ENCODE peak calls at places on chromosome 1, in ten cellular contexts. One of them, this sample, is unnamed.
A peak's percentile ranks its signal among the peaks of the same experiment; 100 is the strongest.

GRCh38 chr1:7468248-7468647 is 302.8 kb upstream of the VAMP3 start:
- DNase-seq in hepatocyte: no peak
- DNase-seq in GM04503: no peak
- DNase-seq in T follicular helper cell: no peak
- DNase-seq in DMS 273 treated with DMSO at 0.1 percent for 48 hours: no peak
- DNase-seq in IMR-90: no peak
- DNase-seq in NK-92 treated with Interleukin-12 subunit alpha and Interleukin-12 subunit beta, amount 100 ng/mL, for 24 hours: no peak
- DNase-seq in neural progenitor cell: no peak
- DNase-seq in erythroblast: no peak
- DNase-seq in AG04449: no peak
- DNase-seq in this sample: no peak

GRCh38 chr1:20470174-20470573 is 15.8 kb downstream of the CAMK2N1 start:
- DNase-seq in hepatocyte: no peak
- DNase-seq in erythroblast: no peak
- DNase-seq in T follicular helper cell: no peak
- DNase-seq in GM04503: no peak
- DNase-seq in AG04449: no peak
- DNase-seq in DMS 273 treated with DMSO at 0.1 percent for 48 hours: peak; percentile 29
- DNase-seq in NK-92 treated with Interleukin-12 subunit alpha and Interleukin-12 subunit beta, amount 100 ng/mL, for 24 hours: no peak
- DNase-seq in neural progenitor cell: no peak
- DNase-seq in IMR-90: no peak
- DNase-seq in this sample: no peak

GRCh38 chr1:226994357-226995063 is 54.4 kb downstream of the COQ8A start:
- DNase-seq in hepatocyte: no peak
- DNase-seq in GM04503: no peak
- DNase-seq in IMR-90: no peak
- DNase-seq in AG04449: no peak
- DNase-seq in neural progenitor cell: peak; percentile 49
- DNase-seq in T follicular helper cell: no peak
- DNase-seq in DMS 273 treated with DMSO at 0.1 percent for 48 hours: no peak
- DNase-seq in erythroblast: no peak
- DNase-seq in NK-92 treated with Interleukin-12 subunit alpha and Interleukin-12 subunit beta, amount 100 ng/mL, for 24 hours: no peak
- DNase-seq in this sample: no peak

GRCh38 chr1:101193733-101194169 is 43.1 kb upstream of the S1PR1 start:
- DNase-seq in erythroblast: peak; percentile 9
- DNase-seq in AG04449: no peak
- DNase-seq in DMS 273 treated with DMSO at 0.1 percent for 48 hours: no peak
- DNase-seq in hepatocyte: peak; percentile 22
- DNase-seq in IMR-90: no peak
- DNase-seq in T follicular helper cell: no peak
- DNase-seq in GM04503: no peak
- DNase-seq in NK-92 treated with Interleukin-12 subunit alpha and Interleukin-12 subunit beta, amount 100 ng/mL, for 24 hours: peak; percentile 21
- DNase-seq in neural progenitor cell: no peak
- DNase-seq in this sample: no peak

GRCh38 chr1:17684810-17685209 is 70.3 kb upstream of the ACTL8 start:
- DNase-seq in GM04503: no peak
- DNase-seq in NK-92 treated with Interleukin-12 subunit alpha and Interleukin-12 subunit beta, amount 100 ng/mL, for 24 hours: no peak
- DNase-seq in erythroblast: no peak
- DNase-seq in neural progenitor cell: peak; percentile 87
- DNase-seq in IMR-90: no peak
- DNase-seq in AG04449: no peak
- DNase-seq in T follicular helper cell: no peak
- DNase-seq in hepatocyte: no peak
- DNase-seq in DMS 273 treated with DMSO at 0.1 percent for 48 hours: no peak
- DNase-seq in this sample: no peak

GRCh38 chr1:25469177-25469576 is 38.5 kb downstream of the MACO1 start:
- DNase-seq in NK-92 treated with Interleukin-12 subunit alpha and Interleukin-12 subunit beta, amount 100 ng/mL, for 24 hours: no peak
- DNase-seq in IMR-90: peak; percentile 80
- DNase-seq in neural progenitor cell: no peak
- DNase-seq in GM04503: peak; percentile 18
- DNase-seq in T follicular helper cell: no peak
- DNase-seq in erythroblast: no peak
- DNase-seq in hepatocyte: no peak
- DNase-seq in DMS 273 treated with DMSO at 0.1 percent for 48 hours: no peak
- DNase-seq in AG04449: no peak
- DNase-seq in this sample: no peak

GRCh38 chr1:184811439-184812111 is 56.9 kb upstream of the EDEM3 start:
- DNase-seq in DMS 273 treated with DMSO at 0.1 percent for 48 hours: no peak
- DNase-seq in IMR-90: no peak
- DNase-seq in AG04449: no peak
- DNase-seq in neural progenitor cell: no peak
- DNase-seq in T follicular helper cell: no peak
- DNase-seq in GM04503: no peak
- DNase-seq in hepatocyte: no peak
- DNase-seq in NK-92 treated with Interleukin-12 subunit alpha and Interleukin-12 subunit beta, amount 100 ng/mL, for 24 hours: no peak
- DNase-seq in erythroblast: no peak
- DNase-seq in this sample: no peak

GRCh38 chr1:248849637-248850036 is 9.2 kb downstream of the ZNF692 start:
- DNase-seq in DMS 273 treated with DMSO at 0.1 percent for 48 hours: no peak
- DNase-seq in erythroblast: no peak
- DNase-seq in GM04503: no peak
- DNase-seq in hepatocyte: no peak
- DNase-seq in IMR-90: no peak
- DNase-seq in AG04449: no peak
- DNase-seq in T follicular helper cell: no peak
- DNase-seq in NK-92 treated with Interleukin-12 subunit alpha and Interleukin-12 subunit beta, amount 100 ng/mL, for 24 hours: no peak
- DNase-seq in neural progenitor cell: no peak
- DNase-seq in this sample: no peak

GRCh38 chr1:176692431-176692830 is 229.5 kb downstream of the PAPPA2 start:
- DNase-seq in NK-92 treated with Interleukin-12 subunit alpha and Interleukin-12 subunit beta, amount 100 ng/mL, for 24 hours: no peak
- DNase-seq in T follicular helper cell: no peak
- DNase-seq in erythroblast: no peak
- DNase-seq in IMR-90: no peak
- DNase-seq in GM04503: no peak
- DNase-seq in neural progenitor cell: no peak
- DNase-seq in AG04449: no peak
- DNase-seq in DMS 273 treated with DMSO at 0.1 percent for 48 hours: peak; percentile 61
- DNase-seq in hepatocyte: no peak
- DNase-seq in this sample: no peak

GRCh38 chr1:2431095-2431494 is 18.7 kb upstream of the PEX10 start:
- DNase-seq in DMS 273 treated with DMSO at 0.1 percent for 48 hours: no peak
- DNase-seq in NK-92 treated with Interleukin-12 subunit alpha and Interleukin-12 subunit beta, amount 100 ng/mL, for 24 hours: no peak
- DNase-seq in GM04503: no peak
- DNase-seq in neural progenitor cell: no peak
- DNase-seq in T follicular helper cell: no peak
- DNase-seq in erythroblast: no peak
- DNase-seq in hepatocyte: no peak
- DNase-seq in IMR-90: no peak
- DNase-seq in AG04449: no peak
- DNase-seq in this sample: no peak

GRCh38 chr1:147072371-147073061 is 99.8 kb downstream of the PRKAB2 start:
- DNase-seq in erythroblast: no peak
- DNase-seq in neural progenitor cell: peak; percentile 63
- DNase-seq in AG04449: no peak
- DNase-seq in IMR-90: no peak
- DNase-seq in hepatocyte: peak; percentile 41
- DNase-seq in GM04503: no peak
- DNase-seq in DMS 273 treated with DMSO at 0.1 percent for 48 hours: no peak
- DNase-seq in T follicular helper cell: no peak
- DNase-seq in NK-92 treated with Interleukin-12 subunit alpha and Interleukin-12 subunit beta, amount 100 ng/mL, for 24 hours: no peak
- DNase-seq in this sample: peak; percentile 50

GRCh38 chr1:1755426-1755825 is 22.8 kb downstream of the NADK start:
- DNase-seq in hepatocyte: no peak
- DNase-seq in DMS 273 treated with DMSO at 0.1 percent for 48 hours: no peak
- DNase-seq in GM04503: no peak
- DNase-seq in AG04449: no peak
- DNase-seq in IMR-90: no peak
- DNase-seq in NK-92 treated with Interleukin-12 subunit alpha and Interleukin-12 subunit beta, amount 100 ng/mL, for 24 hours: no peak
- DNase-seq in neural progenitor cell: no peak
- DNase-seq in erythroblast: no peak
- DNase-seq in T follicular helper cell: no peak
- DNase-seq in this sample: no peak

GRCh38 chr1:59232209-59232608 is 64.7 kb upstream of the FGGY start:
- DNase-seq in erythroblast: no peak
- DNase-seq in AG04449: no peak
- DNase-seq in hepatocyte: peak; percentile 38
- DNase-seq in IMR-90: peak; percentile 34
- DNase-seq in GM04503: no peak
- DNase-seq in DMS 273 treated with DMSO at 0.1 percent for 48 hours: no peak
- DNase-seq in neural progenitor cell: no peak
- DNase-seq in NK-92 treated with Interleukin-12 subunit alpha and Interleukin-12 subunit beta, amount 100 ng/mL, for 24 hours: no peak
- DNase-seq in T follicular helper cell: no peak
- DNase-seq in this sample: no peak

GRCh38 chr1:209434066-209434465 is 149.4 kb upstream of the CAMK1G start:
- DNase-seq in IMR-90: no peak
- DNase-seq in erythroblast: no peak
- DNase-seq in T follicular helper cell: no peak
- DNase-seq in NK-92 treated with Interleukin-12 subunit alpha and Interleukin-12 subunit beta, amount 100 ng/mL, for 24 hours: no peak
- DNase-seq in GM04503: no peak
- DNase-seq in neural progenitor cell: no peak
- DNase-seq in hepatocyte: no peak
- DNase-seq in AG04449: no peak
- DNase-seq in DMS 273 treated with DMSO at 0.1 percent for 48 hours: no peak
- DNase-seq in this sample: peak; percentile 70

GRCh38 chr1:217734973-217735372 is 103.8 kb downstream of the SPATA17 start:
- DNase-seq in NK-92 treated with Interleukin-12 subunit alpha and Interleukin-12 subunit beta, amount 100 ng/mL, for 24 hours: no peak
- DNase-seq in GM04503: no peak
- DNase-seq in erythroblast: no peak
- DNase-seq in T follicular helper cell: no peak
- DNase-seq in IMR-90: no peak
- DNase-seq in AG04449: no peak
- DNase-seq in neural progenitor cell: peak; percentile 34
- DNase-seq in DMS 273 treated with DMSO at 0.1 percent for 48 hours: no peak
- DNase-seq in hepatocyte: no peak
- DNase-seq in this sample: no peak

GRCh38 chr1:24925082-24925779 is 4.8 kb downstream of the RUNX3 start:
- DNase-seq in hepatocyte: no peak
- DNase-seq in NK-92 treated with Interleukin-12 subunit alpha and Interleukin-12 subunit beta, amount 100 ng/mL, for 24 hours: peak; percentile 77
- DNase-seq in T follicular helper cell: peak; percentile 76
- DNase-seq in IMR-90: no peak
- DNase-seq in erythroblast: no peak
- DNase-seq in GM04503: no peak
- DNase-seq in neural progenitor cell: no peak
- DNase-seq in DMS 273 treated with DMSO at 0.1 percent for 48 hours: no peak
- DNase-seq in AG04449: no peak
- DNase-seq in this sample: no peak

GRCh38 chr1:55309053-55309452 is 93.9 kb upstream of the USP24 start:
- DNase-seq in IMR-90: peak; percentile 84
- DNase-seq in GM04503: no peak
- DNase-seq in DMS 273 treated with DMSO at 0.1 percent for 48 hours: no peak
- DNase-seq in NK-92 treated with Interleukin-12 subunit alpha and Interleukin-12 subunit beta, amount 100 ng/mL, for 24 hours: no peak
- DNase-seq in AG04449: no peak
- DNase-seq in hepatocyte: no peak
- DNase-seq in T follicular helper cell: no peak
- DNase-seq in erythroblast: no peak
- DNase-seq in neural progenitor cell: no peak
- DNase-seq in this sample: no peak

GRCh38 chr1:171740987-171741871 is 636 bp downstream of the VAMP4 start:
- DNase-seq in erythroblast: peak; percentile 76
- DNase-seq in GM04503: no peak
- DNase-seq in IMR-90: peak; percentile 25
- DNase-seq in neural progenitor cell: peak; percentile 42
- DNase-seq in hepatocyte: peak; percentile 65
- DNase-seq in DMS 273 treated with DMSO at 0.1 percent for 48 hours: peak; percentile 20
- DNase-seq in T follicular helper cell: peak; percentile 10
- DNase-seq in AG04449: no peak
- DNase-seq in NK-92 treated with Interleukin-12 subunit alpha and Interleukin-12 subunit beta, amount 100 ng/mL, for 24 hours: peak; percentile 40
- DNase-seq in this sample: peak; percentile 26

GRCh38 chr1:165117482-165117881 is 239.0 kb downstream of the LMX1A start:
- DNase-seq in NK-92 treated with Interleukin-12 subunit alpha and Interleukin-12 subunit beta, amount 100 ng/mL, for 24 hours: no peak
- DNase-seq in IMR-90: no peak
- DNase-seq in erythroblast: no peak
- DNase-seq in DMS 273 treated with DMSO at 0.1 percent for 48 hours: no peak
- DNase-seq in hepatocyte: peak; percentile 13
- DNase-seq in neural progenitor cell: peak; percentile 77
- DNase-seq in AG04449: no peak
- DNase-seq in T follicular helper cell: no peak
- DNase-seq in GM04503: no peak
- DNase-seq in this sample: peak; percentile 67

GRCh38 chr1:247110627-247111258 is 6.6 kb upstream of the ZNF669 start:
- DNase-seq in IMR-90: peak; percentile 6
- DNase-seq in DMS 273 treated with DMSO at 0.1 percent for 48 hours: no peak
- DNase-seq in erythroblast: no peak
- DNase-seq in T follicular helper cell: no peak
- DNase-seq in neural progenitor cell: peak; percentile 53
- DNase-seq in hepatocyte: peak; percentile 40
- DNase-seq in GM04503: no peak
- DNase-seq in NK-92 treated with Interleukin-12 subunit alpha and Interleukin-12 subunit beta, amount 100 ng/mL, for 24 hours: no peak
- DNase-seq in AG04449: no peak
- DNase-seq in this sample: no peak

GRCh38 chr1:54745864-54746263 is 18.5 kb downstream of the PARS2 start:
- DNase-seq in AG04449: no peak
- DNase-seq in NK-92 treated with Interleukin-12 subunit alpha and Interleukin-12 subunit beta, amount 100 ng/mL, for 24 hours: no peak
- DNase-seq in DMS 273 treated with DMSO at 0.1 percent for 48 hours: no peak
- DNase-seq in erythroblast: no peak
- DNase-seq in GM04503: no peak
- DNase-seq in T follicular helper cell: no peak
- DNase-seq in hepatocyte: no peak
- DNase-seq in IMR-90: no peak
- DNase-seq in neural progenitor cell: no peak
- DNase-seq in this sample: no peak

GRCh38 chr1:224300346-224300745 is 29.6 kb downstream of the NVL start:
- DNase-seq in NK-92 treated with Interleukin-12 subunit alpha and Interleukin-12 subunit beta, amount 100 ng/mL, for 24 hours: no peak
- DNase-seq in erythroblast: no peak
- DNase-seq in DMS 273 treated with DMSO at 0.1 percent for 48 hours: no peak
- DNase-seq in T follicular helper cell: no peak
- DNase-seq in neural progenitor cell: no peak
- DNase-seq in hepatocyte: no peak
- DNase-seq in IMR-90: peak; percentile 98
- DNase-seq in AG04449: peak; percentile 47
- DNase-seq in GM04503: peak; percentile 24
- DNase-seq in this sample: no peak

GRCh38 chr1:193014354-193014753 is 44.8 kb downstream of the UCHL5 start:
- DNase-seq in DMS 273 treated with DMSO at 0.1 percent for 48 hours: no peak
- DNase-seq in hepatocyte: no peak
- DNase-seq in erythroblast: no peak
- DNase-seq in NK-92 treated with Interleukin-12 subunit alpha and Interleukin-12 subunit beta, amount 100 ng/mL, for 24 hours: no peak
- DNase-seq in GM04503: no peak
- DNase-seq in neural progenitor cell: no peak
- DNase-seq in IMR-90: no peak
- DNase-seq in T follicular helper cell: no peak
- DNase-seq in AG04449: no peak
- DNase-seq in this sample: no peak

GRCh38 chr1:46410156-46411009 is 16.3 kb downstream of the FAAH start:
- DNase-seq in IMR-90: peak; percentile 29
- DNase-seq in NK-92 treated with Interleukin-12 subunit alpha and Interleukin-12 subunit beta, amount 100 ng/mL, for 24 hours: no peak
- DNase-seq in neural progenitor cell: no peak
- DNase-seq in GM04503: no peak
- DNase-seq in AG04449: no peak
- DNase-seq in DMS 273 treated with DMSO at 0.1 percent for 48 hours: no peak
- DNase-seq in T follicular helper cell: no peak
- DNase-seq in erythroblast: no peak
- DNase-seq in hepatocyte: no peak
- DNase-seq in this sample: no peak

GRCh38 chr1:244369256-244370057 is 82.3 kb downstream of the ADSS2 start:
- DNase-seq in GM04503: no peak
- DNase-seq in IMR-90: no peak
- DNase-seq in DMS 273 treated with DMSO at 0.1 percent for 48 hours: no peak
- DNase-seq in hepatocyte: peak; percentile 35
- DNase-seq in neural progenitor cell: no peak
- DNase-seq in NK-92 treated with Interleukin-12 subunit alpha and Interleukin-12 subunit beta, amount 100 ng/mL, for 24 hours: no peak
- DNase-seq in erythroblast: no peak
- DNase-seq in T follicular helper cell: no peak
- DNase-seq in AG04449: no peak
- DNase-seq in this sample: peak; percentile 95

GRCh38 chr1:27555700-27556424 is 48.1 kb downstream of the AHDC1 start:
- DNase-seq in hepatocyte: peak; percentile 56
- DNase-seq in IMR-90: no peak
- DNase-seq in erythroblast: peak; percentile 40
- DNase-seq in DMS 273 treated with DMSO at 0.1 percent for 48 hours: no peak
- DNase-seq in T follicular helper cell: no peak
- DNase-seq in AG04449: no peak
- DNase-seq in neural progenitor cell: no peak
- DNase-seq in GM04503: no peak
- DNase-seq in NK-92 treated with Interleukin-12 subunit alpha and Interleukin-12 subunit beta, amount 100 ng/mL, for 24 hours: no peak
- DNase-seq in this sample: peak; percentile 62

GRCh38 chr1:102858695-102859094 is 249.6 kb downstream of the COL11A1 start:
- DNase-seq in DMS 273 treated with DMSO at 0.1 percent for 48 hours: no peak
- DNase-seq in AG04449: no peak
- DNase-seq in hepatocyte: no peak
- DNase-seq in erythroblast: no peak
- DNase-seq in IMR-90: peak; percentile 31
- DNase-seq in NK-92 treated with Interleukin-12 subunit alpha and Interleukin-12 subunit beta, amount 100 ng/mL, for 24 hours: no peak
- DNase-seq in neural progenitor cell: no peak
- DNase-seq in GM04503: peak; percentile 71
- DNase-seq in T follicular helper cell: no peak
- DNase-seq in this sample: peak; percentile 11

GRCh38 chr1:66137235-66137634 is 344.5 kb downstream of the PDE4B start:
- DNase-seq in AG04449: peak; percentile 0
- DNase-seq in hepatocyte: no peak
- DNase-seq in NK-92 treated with Interleukin-12 subunit alpha and Interleukin-12 subunit beta, amount 100 ng/mL, for 24 hours: no peak
- DNase-seq in DMS 273 treated with DMSO at 0.1 percent for 48 hours: no peak
- DNase-seq in T follicular helper cell: no peak
- DNase-seq in IMR-90: peak; percentile 6
- DNase-seq in neural progenitor cell: no peak
- DNase-seq in GM04503: peak; percentile 22
- DNase-seq in erythroblast: no peak
- DNase-seq in this sample: no peak

This sample was measured in ELF-1.